ENCODE peak calls at places on chromosome 9, in five cellular contexts. F, Y, N, G and M are unnamed samples.

GRCh38 chr9:37529111-37529510 is 43.4 kb downstream of the POLR1E start:
- DNase-seq in F (peak; percentile 7), Y (no peak), N (no peak), G (no peak), M (peak; percentile 31)

GRCh38 chr9:75147638-75148037 is 59.3 kb downstream of the OSTF1 start:
- DNase-seq in F (peak; percentile 51), Y (no peak), N (no peak), G (no peak), M (no peak)

GRCh38 chr9:94638335-94639044 is 828 bp downstream of the FBP1 start:
- DNase-seq in F (no peak), Y (no peak), N (no peak), G (no peak), M (no peak)

GRCh38 chr9:27090716-27091115 is 18.3 kb upstream of the TEK start:
- DNase-seq in F (no peak), Y (no peak), N (no peak), G (no peak), M (no peak)

GRCh38 chr9:122095010-122095767 is 2.1 kb upstream of the TTLL11 start:
- DNase-seq in F (peak; percentile 79), Y (no peak), N (peak; percentile 60), G (no peak), M (no peak)

GRCh38 chr9:101092922-101093321 is 64.4 kb downstream of the PLPPR1 start:
- DNase-seq in F (no peak), Y (no peak), N (no peak), G (no peak), M (no peak)

GRCh38 chr9:86854898-86855523 is 92.3 kb downstream of the GAS1 start:
- DNase-seq in F (peak; percentile 94), Y (no peak), N (no peak), G (peak; percentile 43), M (no peak)

GRCh38 chr9:127970401-127971313 is 10.1 kb downstream of the EEIG1 start:
- DNase-seq in F (no peak), Y (no peak), N (no peak), G (peak; percentile 24), M (no peak)

GRCh38 chr9:34203275-34204010 is 24.6 kb downstream of the UBAP1 start:
- DNase-seq in F (no peak), Y (no peak), N (no peak), G (no peak), M (no peak)

GRCh38 chr9:89926691-89927220 is 321.9 kb downstream of the GADD45G start:
- DNase-seq in F (no peak), Y (no peak), N (no peak), G (no peak), M (no peak)

GRCh38 chr9:112325127-112325526 is 8.3 kb downstream of the PTBP3 start:
- DNase-seq in F (no peak), Y (no peak), N (no peak), G (no peak), M (no peak)

GRCh38 chr9:35566417-35566816 is 38.6 kb upstream of the TESK1 start:
- DNase-seq in F (no peak), Y (no peak), N (no peak), G (no peak), M (peak; percentile 68)

GRCh38 chr9:129052592-129052991 is 16.2 kb downstream of the MIGA2 start:
- DNase-seq in F (no peak), Y (peak; percentile 86), N (no peak), G (no peak), M (peak; percentile 87)

GRCh38 chr9:119868694-119869093 is 499.5 kb upstream of the BRINP1 start:
- DNase-seq in F (no peak), Y (no peak), N (no peak), G (no peak), M (no peak)

GRCh38 chr9:27204578-27204977 is 92.4 kb downstream of the EQTN start:
- DNase-seq in F (peak; percentile 32), Y (no peak), N (no peak), G (no peak), M (no peak)

GRCh38 chr9:23747088-23747748 is 78.8 kb downstream of the ELAVL2 start:
- DNase-seq in F (no peak), Y (no peak), N (no peak), G (no peak), M (no peak)

GRCh38 chr9:123678878-123679329 is 251.0 kb downstream of the DENND1A start:
- DNase-seq in F (no peak), Y (no peak), N (no peak), G (no peak), M (no peak)

GRCh38 chr9:77221431-77221830 is 44.1 kb downstream of the VPS13A start:
- DNase-seq in F (peak; percentile 25), Y (no peak), N (no peak), G (no peak), M (no peak)

GRCh38 chr9:78671785-78672184 is 374.9 kb downstream of the PSAT1 start:
- DNase-seq in F (no peak), Y (no peak), N (no peak), G (no peak), M (no peak)

GRCh38 chr9:133121200-133122166 is at the start of gene RALGDS:
- DNase-seq in F (peak; percentile 78), Y (peak; percentile 91), N (peak; percentile 80), G (peak; percentile 90), M (peak; percentile 87)

GRCh38 chr9:81631213-81631745 is 58.1 kb downstream of the TLE1 start:
- DNase-seq in F (no peak), Y (no peak), N (no peak), G (no peak), M (no peak)